ENCODE peak calls at places on chromosomes 11 and 22, in five cellular contexts. E is BE2C, A is psoas muscle, B is uterus, H is left ventricle myocardium inferior. J is an unnamed sample.

GRCh38 chr22:38638216-38638615 is 18.0 kb downstream of the FAM227A start:
- DNase-seq in B (no peak), E (no peak), H (no peak), A (no peak), J (no peak)

GRCh38 chr11:107821199-107821926 is 37.2 kb downstream of the SLC35F2 start:
- DNase-seq in B (no peak), H (no peak), A (no peak), E (no peak), J (no peak)

GRCh38 chr11:64102005-64102738 is 63.7 kb downstream of the MACROD1 start:
- DNase-seq in H (no peak), E (no peak), A (peak; percentile 76), B (no peak), J (no peak)

GRCh38 chr22:43118024-43118849 is 7.7 kb downstream of the BIK start:
- DNase-seq in A (no peak), E (no peak), B (no peak), H (no peak), J (no peak)

GRCh38 chr11:76885390-76886097 is 24.8 kb downstream of the ACER3 start:
- DNase-seq in E (no peak), H (no peak), A (no peak), B (no peak), J (no peak)

GRCh38 chr11:12100886-12101285 is 9.5 kb upstream of the MICAL2 start:
- DNase-seq in A (no peak), B (no peak), H (peak; percentile 64), E (no peak), J (no peak)

GRCh38 chr11:44633641-44634040 is 68.2 kb downstream of the CD82 start:
- DNase-seq in B (no peak), A (no peak), E (no peak), H (no peak), J (no peak)

GRCh38 chr11:69609351-69609750 is 31.6 kb upstream of the CCND1 start:
- DNase-seq in A (no peak), B (no peak), H (no peak), E (no peak), J (no peak)

GRCh38 chr11:19890308-19890707 is 177.7 kb downstream of the NAV2 start:
- DNase-seq in B (no peak), A (no peak), H (no peak), E (no peak), J (no peak)

GRCh38 chr11:36162909-36163434 is 126.3 kb downstream of the COMMD9 start:
- DNase-seq in E (peak; percentile 71), A (no peak), B (no peak), H (peak; percentile 31), J (no peak)

GRCh38 chr11:36160115-36160514 is 129.1 kb downstream of the COMMD9 start:
- DNase-seq in B (no peak), A (no peak), H (peak; percentile 28), E (no peak), J (no peak)

GRCh38 chr11:36164522-36165250 is 124.5 kb downstream of the COMMD9 start:
- DNase-seq in E (peak; percentile 27), H (no peak), B (no peak), A (no peak), J (peak; percentile 83)

GRCh38 chr11:36162282-36162825 is 126.9 kb downstream of the COMMD9 start:
- DNase-seq in H (no peak), E (peak; percentile 16), A (no peak), B (no peak), J (no peak)

GRCh38 chr11:36161572-36161971 is 127.7 kb downstream of the COMMD9 start:
- DNase-seq in A (no peak), E (no peak), H (no peak), B (no peak), J (no peak)
- TF ChIP-seq CTCF in A (no peak), E (no peak), H (no peak), B (no peak), J (no peak)

DNA sequence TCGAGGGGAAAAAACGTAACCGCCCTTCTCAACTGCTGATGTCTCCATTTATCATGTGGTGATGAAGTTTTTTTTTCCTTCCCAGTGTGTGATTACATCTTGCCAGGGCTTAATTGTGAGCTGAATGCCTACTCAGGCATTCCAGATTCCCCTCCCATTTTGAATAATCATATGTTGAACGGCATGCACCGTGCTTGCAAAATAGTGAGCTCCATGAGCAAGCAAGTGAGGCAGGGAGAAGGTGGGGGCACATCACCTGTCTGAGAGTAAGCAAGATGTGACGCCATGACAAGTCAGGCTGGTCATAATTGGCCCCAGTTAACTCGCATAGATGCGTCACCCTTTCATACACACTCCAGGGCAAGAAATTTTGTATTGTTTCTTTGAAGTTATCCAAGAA is 2.7 kb upstream of the TOB2 start:
- DNase-seq in B (no peak), E (no peak), A (peak; percentile 20), H (no peak), J (no peak)
- H3K4me3 ChIP-seq in B (no peak overlapping the region), E (peak overlapping the region; percentile 33), A (peak overlapping the region; percentile 98), H (no peak overlapping the region), J (no peak overlapping the region)

DNA sequence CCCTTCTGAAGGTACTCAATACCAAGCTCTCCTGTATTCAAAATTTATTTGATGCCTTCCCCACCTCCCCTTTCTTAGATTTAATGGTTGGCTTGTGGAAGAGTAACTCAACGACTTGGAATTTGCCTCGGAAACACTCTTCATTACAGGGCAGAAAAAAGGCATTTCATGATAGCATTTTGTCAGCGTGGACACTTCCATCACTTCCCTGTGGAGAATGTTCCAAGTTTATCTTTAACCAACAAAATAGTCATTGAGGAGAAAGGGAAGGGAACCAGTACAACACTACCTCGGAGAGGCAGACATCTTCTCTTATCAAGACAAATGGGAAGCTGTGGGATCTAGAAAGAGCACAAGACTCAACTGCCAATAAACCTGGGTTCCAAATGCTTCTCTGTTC is 177.2 kb upstream of the MTMR2 start:
- DNase-seq in E (no peak), H (no peak), A (no peak), B (no peak), J (no peak)
- H3K4me1 ChIP-seq in E (peaks cover 32% of the 10 kb centered on the region), H (peaks cover 42% of the 10 kb centered on the region), A (no peaks in the 10 kb centered on the region), B (peaks cover 9% of the 10 kb centered on the region), J (peaks cover 35% of the 10 kb centered on the region)

GRCh38 chr11:130390071-130390758 is 38.2 kb downstream of the ADAMTS8 start:
- DNase-seq in A (no peak), E (no peak), H (no peak), B (peak; percentile 46), J (no peak)
- TF ChIP-seq CTCF in A (peak; percentile 27), E (peak; percentile 23), H (peak; percentile 33), B (peak; percentile 53), J (no peak)